ENCODE peak calls at places on chromosome 4, in ten cellular contexts. Y is heart left ventricle, H is suprapubic skin, Z is Peyer's patch, F is HCT116, X is spleen, V is upper lobe of left lung, B is A549, T is tibial nerve, L is H1. E is an unnamed sample.

GRCh38 chr4:96916731-96917130 is 1076.8 kb downstream of the PDHA2 start:
- DNase-seq in T (no peak), X (no peak), Y (no peak), Z (no peak), H (no peak), V (no peak), F (no peak), B (no peak), L (no peak), E (no peak)

GRCh38 chr4:74932832-74933561 is at the start of gene PARM1:
- DNase-seq in Y (peak), V (peak), L (peak), X (peak), H (peak), T (peak), Z (peak), F (peak), B (peak), E (peak)

GRCh38 chr4:91488946-91489345 is 814.8 kb upstream of the GRID2 start:
- DNase-seq in H (no peak), X (no peak), V (no peak), F (no peak), B (no peak), Y (no peak), T (no peak), L (no peak), Z (no peak), E (no peak)

GRCh38 chr4:156723951-156724668 is 247.5 kb downstream of the PDGFC start:
- DNase-seq in Y (peak), F (no peak), Z (no peak), T (no peak), B (no peak), L (no peak), V (no peak), H (no peak), X (peak), E (peak)

GRCh38 chr4:128551280-128551679 is 258.2 kb upstream of the JADE1 start:
- DNase-seq in V (no peak), B (no peak), Y (no peak), X (no peak), T (no peak), Z (no peak), L (no peak), H (no peak), F (no peak), E (no peak)

GRCh38 chr4:77432702-77433101 is 172.9 kb upstream of the CXCL13 start:
- DNase-seq in T (no peak), V (no peak), X (no peak), Z (no peak), H (no peak), F (no peak), Y (no peak), L (no peak), B (no peak), E (no peak)

GRCh38 chr4:38889143-38889542 is 21.5 kb downstream of the FAM114A1 start:
- DNase-seq in V (no peak), Y (no peak), X (no peak), T (no peak), B (peak), H (no peak), Z (no peak), F (peak), L (no peak), E (no peak)

GRCh38 chr4:74228691-74229640 is 71.0 kb downstream of the MTHFD2L start:
- DNase-seq in F (peak), X (peak), L (peak), H (no peak), V (peak), B (peak), T (peak), Z (peak), Y (peak), E (peak)

GRCh38 chr4:1048781-1049590 is 37.6 kb downstream of the FGFRL1 start:
- DNase-seq in L (peak), T (no peak), B (no peak), V (no peak), X (peak), H (peak), Y (no peak), Z (no peak), F (no peak), E (no peak)

GRCh38 chr4:164440196-164440595 is 313.7 kb upstream of the SMIM31 start:
- DNase-seq in V (no peak), B (no peak), F (no peak), Z (no peak), T (no peak), X (no peak), Y (no peak), H (no peak), L (no peak), E (no peak)

GRCh38 chr4:11427201-11427996 is 1.3 kb downstream of the HS3ST1 start:
- DNase-seq in Z (no peak), X (peak), V (no peak), L (peak), H (no peak), Y (no peak), T (no peak), B (no peak), F (no peak), E (no peak)

GRCh38 chr4:24024157-24024556 is 134.3 kb upstream of the PPARGC1A start:
- DNase-seq in Z (no peak), F (no peak), V (no peak), X (no peak), Y (no peak), B (no peak), L (no peak), H (no peak), T (no peak), E (no peak)

GRCh38 chr4:107619065-107619464 is 101.0 kb downstream of the PAPSS1 start:
- DNase-seq in V (no peak), X (no peak), Z (no peak), Y (no peak), F (no peak), H (no peak), B (no peak), L (no peak), T (no peak), E (no peak)

GRCh38 chr4:71732706-71733105 is 51.2 kb downstream of the GC start:
- DNase-seq in Z (no peak), F (no peak), T (no peak), X (no peak), L (no peak), V (no peak), B (peak), Y (no peak), H (no peak), E (no peak)

GRCh38 chr4:95061220-95061619 is 303.5 kb downstream of the BMPR1B start:
- DNase-seq in Y (no peak), Z (no peak), H (no peak), V (no peak), T (no peak), F (no peak), B (no peak), L (no peak), X (no peak), E (no peak)

GRCh38 chr4:71607780-71608673 is 175.9 kb downstream of the GC start:
- DNase-seq in X (no peak), F (no peak), B (peak), H (no peak), T (no peak), Z (no peak), Y (no peak), L (no peak), V (no peak), E (no peak)

GRCh38 chr4:18691431-18692200 is 670.1 kb upstream of the LCORL start:
- DNase-seq in L (peak), Z (no peak), F (no peak), Y (no peak), X (no peak), H (no peak), T (no peak), V (no peak), B (no peak), E (no peak)

GRCh38 chr4:144591401-144591800 is 54.6 kb upstream of the HHIP start:
- DNase-seq in B (peak), Z (no peak), F (no peak), L (no peak), H (no peak), V (peak), Y (no peak), X (no peak), T (no peak), E (no peak)

GRCh38 chr4:84235545-84235944 is 263.5 kb downstream of the NKX6-1 start:
- DNase-seq in B (no peak), Y (no peak), V (no peak), L (no peak), T (no peak), F (no peak), X (no peak), Z (no peak), H (no peak), E (no peak)
- H3K27ac ChIP-seq in B (no peak), Y (no peak), V (no peak), L (no peak), T (no peak), F (no peak), X (no peak), Z (no peak), H (no peak), E (no peak)

GRCh38 chr4:82423245-82424054 is 6.8 kb downstream of the HNRNPDL start:
- DNase-seq in L (no peak), T (no peak), V (no peak), F (no peak), Y (no peak), H (no peak), Z (no peak), B (peak), X (no peak), E (no peak)

GRCh38 chr4:82422616-82423015 is 7.6 kb downstream of the HNRNPDL start:
- DNase-seq in Z (no peak), L (no peak), V (no peak), X (no peak), Y (no peak), T (no peak), H (no peak), B (no peak), F (no peak), E (no peak)

GRCh38 chr4:82428526-82428968 is 1.7 kb downstream of the HNRNPDL start:
- DNase-seq in L (no peak), X (no peak), H (no peak), Z (no peak), T (no peak), F (no peak), Y (no peak), B (no peak), V (no peak), E (no peak)

GRCh38 chr4:82421796-82422560 is 8.3 kb downstream of the HNRNPDL start:
- DNase-seq in X (no peak), B (no peak), H (no peak), F (no peak), Z (no peak), Y (no peak), T (no peak), L (peak), V (no peak), E (no peak)

GRCh38 chr4:82425478-82425877 is 4.8 kb downstream of the HNRNPDL start:
- DNase-seq in V (no peak), L (no peak), B (no peak), H (no peak), X (no peak), Z (no peak), Y (no peak), F (no peak), T (no peak), E (no peak)
- TF ChIP-seq POLR2A in V (no peak), L (no peak), B (no peak), H (no peak), X (no peak), Z (no peak), Y (no peak), F (no peak), T (no peak), E (no peak)

GRCh38 chr4:173960398-173960797 is 323.1 kb downstream of the FBXO8 start:
- DNase-seq in T (no peak), F (no peak), V (no peak), L (no peak), X (no peak), B (no peak), Y (no peak), Z (no peak), H (no peak), E (no peak)
- H3K27ac ChIP-seq in T (no peak), F (no peak), V (no peak), L (no peak), X (no peak), B (no peak), Y (no peak), Z (no peak), H (no peak), E (no peak)

DNA sequence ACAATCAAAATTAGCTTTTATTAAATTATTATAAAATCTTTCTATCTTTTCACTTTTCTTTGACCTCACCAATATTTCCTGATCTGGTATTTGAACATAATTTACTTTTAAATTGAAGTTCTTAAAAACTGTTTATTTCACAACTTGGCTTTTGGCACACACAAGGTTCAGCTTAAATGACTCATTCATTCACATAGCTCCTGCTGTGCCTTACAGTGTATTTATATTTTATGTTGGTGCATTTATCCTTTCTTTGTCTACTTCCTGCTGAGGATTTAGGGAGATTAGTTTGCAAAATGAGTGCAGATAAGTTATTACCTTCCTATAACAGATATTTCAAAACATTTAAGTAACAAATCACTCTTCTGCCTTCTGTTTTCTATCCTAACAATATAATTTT is 430.6 kb downstream of the DTHD1 start:
- DNase-seq in B (no peak), Z (no peak), T (no peak), F (no peak), X (no peak), Y (no peak), H (no peak), V (no peak), L (no peak), E (no peak)
- TF ChIP-seq POLR2A in B (no peak), Z (no peak), T (no peak), F (no peak), X (no peak), Y (no peak), H (no peak), V (no peak), L (no peak), E (no peak)

GRCh38 chr4:26862381-26862915 is 1.8 kb downstream of the STIM2 start:
- DNase-seq in B (no peak), Y (no peak), F (no peak), V (no peak), T (no peak), Z (no peak), X (no peak), H (no peak), L (no peak), E (no peak)
- H3K27ac ChIP-seq in B (no peak), Y (peak), F (no peak), V (peak), T (peak), Z (peak), X (peak), H (peak), L (no peak), E (no peak)

DNA sequence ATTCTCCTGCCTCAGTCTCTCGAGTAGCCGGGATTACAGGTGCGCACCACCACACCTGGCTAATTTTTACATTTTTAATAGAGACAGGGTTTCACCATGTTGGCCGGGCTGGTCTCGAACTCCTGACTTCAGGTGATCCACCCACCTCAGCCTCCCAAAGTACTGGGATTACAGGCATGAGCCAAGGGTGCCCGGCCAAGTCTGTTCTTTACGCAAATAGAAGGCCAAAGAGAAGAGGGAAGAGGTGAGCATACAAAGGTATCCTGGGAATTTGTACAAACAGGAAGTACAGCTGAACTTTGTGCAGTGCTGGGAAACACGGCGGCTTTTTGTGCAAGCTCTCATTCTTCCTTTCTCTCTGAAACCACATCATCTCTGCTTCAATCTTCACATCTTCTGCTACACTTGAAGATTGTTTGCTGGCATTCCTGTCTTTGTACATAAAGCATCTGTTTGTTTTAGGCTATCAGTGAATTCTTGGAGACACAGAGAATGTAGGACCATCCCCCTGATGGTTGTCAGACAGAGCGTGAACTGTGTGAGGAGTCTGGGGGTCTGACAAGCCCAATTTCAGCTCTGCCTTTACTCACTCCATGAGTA is 71.9 kb upstream of the PRSS48 start:
- DNase-seq in Y (no peak), L (no peak), X (no peak), H (no peak), B (peak), T (no peak), V (no peak), F (no peak), Z (no peak), E (no peak)
- TF ChIP-seq POLR2A in Y (no peak), L (no peak), X (no peak), H (no peak), B (no peak), T (no peak), V (no peak), F (no peak), Z (no peak), E (no peak)

GRCh38 chr4:126899382-126899801 is 733.4 kb upstream of the INTU start:
- DNase-seq in X (no peak), Z (no peak), Y (no peak), B (peak), T (no peak), F (peak), H (no peak), L (no peak), V (no peak), E (peak)

GRCh38 chr4:126897038-126897437 is 735.7 kb upstream of the INTU start:
- DNase-seq in F (no peak), L (no peak), H (no peak), Y (no peak), X (no peak), V (no peak), T (no peak), B (no peak), Z (no peak), E (no peak)

GRCh38 chr4:126894963-126895362 is 737.8 kb upstream of the INTU start:
- DNase-seq in L (no peak), Z (no peak), V (no peak), T (no peak), H (no peak), B (no peak), F (no peak), Y (no peak), X (no peak), E (no peak)

GRCh38 chr4:126895988-126896570 is 736.7 kb upstream of the INTU start:
- DNase-seq in V (no peak), Y (no peak), F (no peak), T (no peak), H (no peak), X (no peak), L (no peak), Z (no peak), B (no peak), E (no peak)

DNA sequence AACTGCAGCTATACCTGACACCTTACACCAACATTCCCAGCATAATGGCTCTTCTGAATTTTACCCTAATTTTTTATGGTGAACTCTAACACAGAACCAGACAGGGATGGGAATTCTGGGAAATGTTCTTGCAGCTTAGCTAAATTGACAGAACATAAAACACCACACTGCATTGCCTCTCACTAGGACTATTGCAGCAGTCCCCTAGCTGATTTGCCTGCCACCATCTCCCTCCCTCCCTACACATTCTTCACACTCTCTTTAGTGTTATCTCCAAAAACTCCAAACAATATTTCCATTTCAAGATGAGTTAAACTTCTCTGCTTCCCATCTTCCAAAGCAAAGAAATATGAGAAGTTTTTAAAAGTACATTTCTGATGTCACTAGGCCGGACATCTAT is 733.9 kb upstream of the INTU start:
- DNase-seq in L (no peak), Z (no peak), H (no peak), B (no peak), F (no peak), V (no peak), X (no peak), T (no peak), Y (no peak), E (no peak)
- H3K27ac ChIP-seq in L (no peak), Z (peak), H (no peak), B (no peak), F (no peak), V (no peak), X (no peak), T (no peak), Y (peak), E (no peak)

DNA sequence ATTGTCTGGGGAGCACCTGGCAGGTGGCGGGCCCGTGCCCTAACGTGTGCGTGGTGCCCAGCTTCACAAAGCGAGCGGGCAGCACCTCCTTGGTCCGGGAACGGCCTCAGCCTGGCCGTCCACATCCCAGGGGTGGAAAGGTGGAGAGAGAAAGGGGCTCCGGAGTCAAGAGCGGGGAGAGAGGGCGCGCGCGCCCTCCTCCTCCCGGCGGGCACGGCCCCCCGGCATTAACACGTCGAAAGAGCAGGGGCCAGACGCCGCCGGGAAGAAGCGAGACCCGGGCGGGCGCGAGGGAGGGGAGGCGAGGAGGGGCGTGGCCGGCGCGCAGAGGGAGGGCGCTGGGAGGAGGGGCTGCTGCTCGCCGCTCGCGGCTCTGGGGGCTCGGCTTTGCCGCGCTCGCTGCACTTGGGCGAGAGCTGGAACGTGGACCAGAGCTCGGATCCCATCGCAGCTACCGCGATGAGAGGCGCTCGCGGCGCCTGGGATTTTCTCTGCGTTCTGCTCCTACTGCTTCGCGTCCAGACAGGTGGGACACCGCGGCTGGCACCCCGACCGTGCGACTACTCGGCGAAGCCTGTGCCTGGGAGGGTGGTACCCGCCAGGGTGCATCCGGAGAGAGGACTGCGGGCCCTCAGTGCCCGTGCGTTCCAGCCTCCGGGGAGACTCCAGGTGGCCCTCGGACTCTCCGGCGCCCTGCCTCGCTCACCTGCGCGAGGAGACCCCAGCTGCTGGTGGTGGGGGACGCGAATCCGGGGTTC is at the start of gene KIT:
- DNase-seq in Z (no peak), F (no peak), V (peak), B (no peak), Y (peak), L (peak), H (peak), X (peak), T (no peak), E (peak)
- TF ChIP-seq POLR2A in Z (no peak), F (no peak), V (no peak), B (no peak), Y (no peak), L (peak), H (no peak), X (no peak), T (no peak), E (no peak)

DNA sequence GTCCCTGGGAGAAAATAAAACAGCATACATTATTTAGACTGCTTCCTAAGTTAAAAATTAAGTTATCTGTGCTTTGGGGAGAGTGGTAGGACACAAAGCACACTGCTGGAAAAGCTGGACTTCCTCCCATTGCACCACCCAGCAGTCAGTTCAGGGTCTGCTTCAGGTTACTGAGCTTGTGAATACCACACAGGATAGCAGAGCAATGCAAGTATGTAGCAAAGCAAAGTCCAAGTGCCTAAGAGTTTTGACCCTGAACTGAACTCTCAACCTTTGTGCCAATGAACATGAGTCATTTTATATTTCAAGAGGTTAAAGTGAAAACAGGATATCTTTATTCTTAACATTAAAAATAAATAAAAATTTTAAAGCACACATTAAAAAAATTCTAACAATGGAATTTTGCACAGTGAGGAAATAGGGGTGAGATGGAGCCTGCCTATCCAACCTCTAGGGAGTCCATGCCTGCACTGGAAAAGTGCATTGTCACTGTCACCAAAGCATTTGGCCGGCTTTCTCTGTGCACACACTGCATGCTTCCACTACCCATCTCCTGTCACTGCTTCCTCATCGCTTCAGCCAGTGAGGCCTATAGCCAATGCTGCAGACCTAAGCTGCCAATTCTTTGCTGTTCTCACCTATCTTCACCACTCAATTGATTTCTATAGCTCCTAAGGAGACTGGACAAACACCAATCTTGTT is 50.9 kb downstream of the ABCG2 start:
- DNase-seq in H (no peak), Y (no peak), Z (no peak), X (no peak), L (no peak), B (peak), V (no peak), F (no peak), T (no peak), E (peak)
- H3K27ac ChIP-seq in H (no peak), Y (no peak), Z (peak), X (peak), L (no peak), B (peak), V (peak), F (no peak), T (no peak), E (no peak)

GRCh38 chr4:150136036-150136435 is 57.8 kb downstream of the DCLK2 start:
- DNase-seq in F (no peak), B (no peak), Z (no peak), L (no peak), T (no peak), H (no peak), V (no peak), X (no peak), Y (no peak), E (no peak)
- TF ChIP-seq POLR2A in F (no peak), B (no peak), Z (no peak), L (no peak), T (no peak), H (no peak), V (no peak), X (no peak), Y (no peak), E (no peak)

E was measured in body of pancreas.